ENCODE peak calls at places on chromosomes 7 and 10, in eight cellular contexts. I is tibial nerve, O is H1, S is A549, D is upper lobe of left lung, V is sigmoid colon, Z is stomach, R is ovary. X is an unnamed sample. For H3K4me1, the result is how much of the 10 kb centered on the place peaks cover.

GRCh38 chr10:12640550-12640949 is 291.2 kb downstream of the CAMK1D start:
- DNase-seq in I (no peak), O (no peak), S (no peak), D (no peak), V (no peak), Z (no peak), R (no peak), X (no peak)

GRCh38 chr7:21916176-21916575 is 29.5 kb downstream of the CDCA7L start:
- DNase-seq in I (no peak), O (no peak), S (no peak), D (no peak), V (no peak), Z (no peak), R (no peak), X (no peak)

GRCh38 chr7:95213809-95214492 is 110.4 kb downstream of the PON1 start:
- DNase-seq in I (peak), O (no peak), S (peak), D (peak), V (peak), Z (no peak), R (no peak), X (no peak)

GRCh38 chr7:42244828-42245227 is 7.8 kb upstream of the GLI3 start:
- DNase-seq in I (no peak), O (no peak), S (no peak), D (no peak), V (no peak), Z (no peak), R (no peak), X (no peak)

GRCh38 chr10:50600286-50600685 is 23.5 kb downstream of the SGMS1 start:
- DNase-seq in I (no peak), O (no peak), S (peak), D (no peak), V (no peak), Z (no peak), R (no peak), X (no peak)

GRCh38 chr7:150401861-150402631 is 22.9 kb downstream of the ZNF775 start:
- DNase-seq in I (no peak), O (peak), S (no peak), D (no peak), V (peak), Z (no peak), R (no peak), X (no peak)

GRCh38 chr10:24816997-24817396 is 93.3 kb upstream of the ARHGAP21 start:
- DNase-seq in I (no peak), O (no peak), S (no peak), D (no peak), V (no peak), Z (no peak), R (no peak), X (no peak)

GRCh38 chr10:119235381-119235780 is 28.0 kb downstream of the GRK5 start:
- DNase-seq in I (no peak), O (no peak), S (no peak), D (no peak), V (no peak), Z (no peak), R (peak), X (no peak)

GRCh38 chr7:128073671-128074070 is 42.4 kb upstream of the LRRC4 start:
- DNase-seq in I (no peak), O (no peak), S (no peak), D (no peak), V (no peak), Z (no peak), R (no peak), X (no peak)

DNA sequence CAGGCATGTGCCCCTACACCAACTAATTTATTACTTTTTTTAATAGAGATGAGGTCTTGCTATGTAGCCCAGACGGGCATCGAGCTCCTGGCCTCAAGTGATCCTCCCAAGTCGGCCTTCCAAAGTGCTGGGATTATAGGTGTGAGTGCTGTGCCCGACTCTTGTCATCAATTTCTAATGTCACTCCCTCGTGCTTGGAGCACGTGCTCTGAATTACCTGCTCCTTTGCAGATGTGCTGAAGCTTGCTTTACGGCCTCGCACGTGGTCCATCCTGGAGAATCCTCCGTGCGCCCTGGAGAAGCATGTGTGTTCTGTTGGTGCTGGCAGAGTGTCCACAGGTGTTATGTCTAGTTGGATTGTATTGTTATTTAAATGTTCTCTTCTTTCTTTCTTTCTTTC is 11.8 kb upstream of the UBE3C start:
- DNase-seq in I (no peak), O (no peak), S (no peak), D (no peak), V (no peak), Z (no peak), R (no peak), X (no peak)
- TF ChIP-seq EP300 in I (no peak), O (no peak), S (no peak), D (no peak), V (no peak), Z (no peak), R (no peak), X (no peak)

GRCh38 chr10:110059965-110060364 is 52.2 kb downstream of the ADD3 start:
- DNase-seq in I (no peak), O (no peak), S (no peak), D (no peak), V (no peak), Z (no peak), R (no peak), X (no peak)
- H3K4me1 ChIP-seq in I (under half), O (under half), S (under half), D (under half), V (under half), Z (half or more), R (under half), X (half or more)

DNA sequence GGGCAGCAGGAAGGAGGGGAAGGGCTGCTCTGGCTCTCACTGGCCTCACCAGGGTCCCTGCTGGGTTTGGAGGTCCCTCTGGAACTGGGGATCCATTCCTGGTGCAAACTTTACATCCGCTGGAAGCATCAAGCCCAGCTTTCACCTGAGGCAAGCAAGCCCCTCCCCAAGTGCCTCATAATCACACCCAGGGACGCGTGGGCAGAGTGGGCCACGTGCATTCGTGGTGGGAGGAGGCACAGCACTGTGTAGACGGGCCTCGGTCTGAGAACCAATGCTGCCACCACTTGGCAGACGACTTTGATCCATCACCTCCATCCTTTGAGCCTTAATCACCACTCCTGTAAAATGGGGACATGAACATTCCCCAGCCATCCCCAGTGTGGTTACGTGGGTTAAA is 74.1 kb downstream of the VWA2 start:
- DNase-seq in I (no peak), O (no peak), S (no peak), D (no peak), V (peak), Z (no peak), R (no peak), X (no peak)
- TF ChIP-seq EP300 in I (no peak), O (no peak), S (no peak), D (no peak), V (no peak), Z (no peak), R (no peak), X (no peak)

GRCh38 chr10:86391986-86392722 is 25.6 kb upstream of the GRID1 start:
- DNase-seq in I (no peak), O (no peak), S (no peak), D (no peak), V (peak), Z (no peak), R (no peak), X (no peak)
- H3K4me1 ChIP-seq in I (under half), O (under half), S (under half), D (under half), V (under half), Z (under half), R (under half), X (under half)

GRCh38 chr7:87600130-87601124 is at the start of gene ABCB1:
- DNase-seq in I (peak), O (peak), S (peak), D (peak), V (peak), Z (peak), R (peak), X (peak)

GRCh38 chr7:87598234-87599009 is 2.3 kb downstream of the ABCB1 start:
- DNase-seq in I (no peak), O (no peak), S (no peak), D (no peak), V (no peak), Z (no peak), R (no peak), X (no peak)

GRCh38 chr7:87596136-87596535 is 4.5 kb downstream of the ABCB1 start:
- DNase-seq in I (no peak), O (no peak), S (no peak), D (no peak), V (no peak), Z (no peak), R (no peak), X (no peak)

GRCh38 chr7:87596696-87597095 is 4.0 kb downstream of the ABCB1 start:
- DNase-seq in I (no peak), O (no peak), S (no peak), D (no peak), V (no peak), Z (no peak), R (no peak), X (no peak)

DNA sequence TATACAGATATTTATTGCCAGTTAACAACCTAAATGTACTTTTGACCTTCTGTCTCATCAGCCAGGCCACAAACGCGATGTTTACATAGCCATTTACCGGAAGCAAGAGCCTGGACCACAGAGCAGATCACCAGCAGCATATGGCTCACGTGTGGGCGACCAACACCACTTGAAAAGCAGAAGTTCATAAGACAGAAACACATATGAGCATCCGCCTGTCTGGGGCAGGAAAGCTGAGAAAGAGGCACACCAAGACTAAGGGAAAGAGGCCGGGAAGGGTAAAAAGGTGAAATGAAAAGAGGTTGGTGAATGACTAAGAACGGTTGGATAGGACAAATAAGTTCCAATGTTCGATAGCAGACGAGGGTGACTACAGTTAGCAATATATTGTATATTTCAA is 1.3 kb downstream of the ABCB1 start:
- DNase-seq in I (no peak), O (no peak), S (no peak), D (peak), V (no peak), Z (peak), R (no peak), X (peak)
- TF ChIP-seq EP300 in I (no peak), O (no peak), S (no peak), D (no peak), V (no peak), Z (no peak), R (no peak), X (no peak)

GRCh38 chr10:131313377-131313776 is 1.9 kb upstream of the TCERG1L start:
- DNase-seq in I (no peak), O (no peak), S (no peak), D (no peak), V (no peak), Z (no peak), R (no peak), X (no peak)

GRCh38 chr10:131311661-131312260 is at the start of gene TCERG1L:
- DNase-seq in I (no peak), O (no peak), S (no peak), D (no peak), V (no peak), Z (no peak), R (peak), X (no peak)

GRCh38 chr10:131310904-131311660 is 439 bp downstream of the TCERG1L start:
- DNase-seq in I (no peak), O (no peak), S (no peak), D (no peak), V (no peak), Z (no peak), R (no peak), X (no peak)

GRCh38 chr10:131312261-131312801 is 810 bp upstream of the TCERG1L start:
- DNase-seq in I (no peak), O (peak), S (no peak), D (no peak), V (no peak), Z (no peak), R (peak), X (no peak)

GRCh38 chr10:131310054-131310903 is 1.2 kb downstream of the TCERG1L start:
- DNase-seq in I (no peak), O (no peak), S (no peak), D (no peak), V (no peak), Z (no peak), R (no peak), X (no peak)
- H3K4me1 ChIP-seq in I (under half), O (under half), S (under half), D (under half), V (under half), Z (under half), R (under half), X (under half)

GRCh38 chr10:125116652-125117310 is 43.6 kb downstream of the CTBP2 start:
- DNase-seq in I (no peak), O (no peak), S (no peak), D (no peak), V (peak), Z (no peak), R (no peak), X (no peak)
- TF ChIP-seq EP300 in I (no peak), O (no peak), S (no peak), D (no peak), V (no peak), Z (no peak), R (no peak), X (no peak)

DNA sequence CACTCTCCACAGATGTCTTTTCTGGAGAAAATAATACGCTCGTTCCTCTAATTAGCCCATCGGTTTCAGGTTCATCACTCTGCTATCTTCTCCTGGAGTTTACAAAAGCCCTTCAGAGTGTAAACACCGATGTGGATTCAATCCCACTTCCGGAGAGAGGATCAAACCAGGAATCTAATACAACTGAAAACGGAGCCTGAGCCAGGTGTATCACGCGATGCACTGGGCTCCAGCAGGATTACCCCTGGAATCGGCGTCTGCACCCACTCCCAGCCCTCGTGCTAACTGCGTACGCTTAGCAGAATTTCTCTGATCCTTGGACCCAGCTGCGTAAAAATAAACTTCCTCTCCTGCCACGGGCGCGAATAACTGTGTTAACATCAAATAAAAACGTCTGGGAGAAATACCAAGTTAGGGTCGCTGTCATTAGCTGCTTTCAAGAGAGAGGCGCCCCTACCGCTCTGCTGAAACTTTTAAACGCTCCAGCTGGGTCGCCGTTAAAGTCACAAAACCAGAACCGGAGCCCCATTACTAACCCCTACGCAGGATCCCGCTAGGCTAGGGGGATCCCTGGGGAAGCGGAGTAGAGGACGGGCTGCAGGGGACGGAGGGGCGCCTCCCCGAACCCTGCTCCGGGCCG is 508 bp downstream of the ZNF3 start:
- DNase-seq in I (no peak), O (no peak), S (no peak), D (no peak), V (no peak), Z (no peak), R (no peak), X (no peak)
- H3K4me1 ChIP-seq in I (under half), O (under half), S (under half), D (under half), V (under half), Z (under half), R (under half), X (half or more)

GRCh38 chr10:113434315-113434714 is 118.5 kb upstream of the HABP2 start:
- DNase-seq in I (no peak), O (no peak), S (no peak), D (no peak), V (no peak), Z (no peak), R (no peak), X (no peak)

GRCh38 chr10:113433711-113434110 is 119.1 kb upstream of the HABP2 start:
- DNase-seq in I (no peak), O (no peak), S (no peak), D (no peak), V (no peak), Z (no peak), R (no peak), X (no peak)

GRCh38 chr10:113434950-113435349 is 117.9 kb upstream of the HABP2 start:
- DNase-seq in I (no peak), O (no peak), S (no peak), D (no peak), V (no peak), Z (no peak), R (no peak), X (no peak)

GRCh38 chr10:113430634-113431033 is 122.2 kb upstream of the HABP2 start:
- DNase-seq in I (no peak), O (no peak), S (no peak), D (no peak), V (no peak), Z (no peak), R (no peak), X (no peak)

DNA sequence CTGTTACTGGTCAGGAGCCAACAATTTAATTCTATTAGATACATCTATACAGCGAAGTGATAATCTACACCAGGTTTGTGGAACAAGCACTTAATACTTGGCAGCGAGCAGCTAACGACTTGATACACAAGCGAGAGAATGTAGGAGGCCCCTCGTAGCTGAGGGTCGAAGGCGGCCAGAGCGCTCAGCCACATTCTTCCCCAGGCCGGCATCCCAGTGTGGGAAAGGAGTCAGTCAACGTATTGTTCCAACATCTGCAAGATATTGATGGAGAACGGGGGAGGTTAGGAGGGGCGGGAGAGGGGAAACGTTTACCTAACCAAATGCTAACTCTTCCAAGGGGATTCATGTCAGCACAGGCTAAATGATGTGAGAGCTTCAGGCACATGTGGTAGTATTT is 121.0 kb upstream of the HABP2 start:
- DNase-seq in I (no peak), O (no peak), S (no peak), D (no peak), V (no peak), Z (no peak), R (no peak), X (no peak)
- TF ChIP-seq EP300 in I (no peak), O (no peak), S (no peak), D (no peak), V (no peak), Z (no peak), R (no peak), X (no peak)

DNA sequence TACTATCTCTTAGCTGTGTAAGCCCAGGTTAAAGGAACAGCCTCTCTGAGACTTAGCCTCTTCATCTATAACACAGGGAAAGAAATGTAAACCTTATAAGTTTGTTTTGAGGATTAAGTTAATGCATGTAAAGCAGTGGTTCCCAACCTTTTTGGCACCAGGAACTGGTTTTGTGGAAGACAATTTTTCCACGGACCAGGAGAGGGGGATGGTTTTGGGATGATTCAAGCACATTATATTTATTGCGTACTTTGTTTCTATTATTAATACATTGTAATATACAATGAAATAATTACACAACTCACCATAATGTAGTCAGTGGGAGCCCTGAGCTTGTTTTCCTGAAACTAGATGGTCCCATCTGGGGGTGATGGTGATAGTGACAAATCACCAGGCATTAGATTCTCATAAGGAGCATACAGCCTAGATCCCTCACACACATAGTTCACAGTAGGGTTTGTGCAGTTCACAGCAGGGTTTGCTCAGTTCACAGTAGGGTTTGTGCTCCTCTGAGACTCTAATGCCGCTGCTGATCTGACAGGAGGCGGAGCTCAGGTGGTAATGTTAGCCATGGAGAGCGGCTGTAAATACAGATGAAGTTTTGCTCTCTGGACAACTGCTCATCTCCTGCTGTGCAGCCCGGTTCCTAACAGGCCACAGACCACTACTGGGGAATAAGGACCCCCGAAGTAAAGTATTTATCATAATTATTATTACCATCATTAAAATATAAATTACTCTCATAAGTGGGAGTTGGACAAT is 41.3 kb upstream of the ANK3 start:
- DNase-seq in I (no peak), O (no peak), S (no peak), D (no peak), V (no peak), Z (no peak), R (no peak), X (no peak)
- H3K4me1 ChIP-seq in I (under half), O (under half), S (half or more), D (under half), V (half or more), Z (under half), R (under half), X (under half)